ENCODE peak calls at places on chromosome 13, in eight cellular contexts. One of them, this sample, is unnamed.

GRCh38 chr13:108895220-108895704 is 265.9 kb downstream of the MYO16 start:
- DNase-seq in AG04449: peak; percentile 26
- DNase-seq in lower leg skin: no peak
- DNase-seq in CD8-positive, alpha-beta T cell: no peak
- DNase-seq in dorsolateral prefrontal cortex: no peak
- DNase-seq in mucosa of descending colon: no peak
- DNase-seq in right atrium auricular region: no peak
- DNase-seq in osteocyte: no peak
- DNase-seq in this sample: peak; percentile 88

GRCh38 chr13:48486362-48486761 is 46.5 kb downstream of the RCBTB2 start:
- DNase-seq in AG04449: no peak
- DNase-seq in lower leg skin: no peak
- DNase-seq in CD8-positive, alpha-beta T cell: no peak
- DNase-seq in dorsolateral prefrontal cortex: no peak
- DNase-seq in mucosa of descending colon: no peak
- DNase-seq in right atrium auricular region: no peak
- DNase-seq in osteocyte: no peak
- DNase-seq in this sample: no peak

GRCh38 chr13:110254151-110254679 is 52.7 kb downstream of the COL4A1 start:
- DNase-seq in AG04449: no peak
- DNase-seq in lower leg skin: peak; percentile 45
- DNase-seq in CD8-positive, alpha-beta T cell: no peak
- DNase-seq in dorsolateral prefrontal cortex: no peak
- DNase-seq in mucosa of descending colon: no peak
- DNase-seq in right atrium auricular region: peak; percentile 57
- DNase-seq in osteocyte: peak; percentile 46
- DNase-seq in this sample: no peak

GRCh38 chr13:24215732-24216131 is 55.2 kb downstream of the SPATA13 start:
- DNase-seq in AG04449: no peak
- DNase-seq in lower leg skin: no peak
- DNase-seq in CD8-positive, alpha-beta T cell: no peak
- DNase-seq in dorsolateral prefrontal cortex: peak; percentile 57
- DNase-seq in mucosa of descending colon: no peak
- DNase-seq in right atrium auricular region: peak; percentile 67
- DNase-seq in osteocyte: no peak
- DNase-seq in this sample: peak; percentile 37

GRCh38 chr13:97202761-97203160 is 19.4 kb upstream of the MBNL2 start:
- DNase-seq in AG04449: no peak
- DNase-seq in lower leg skin: no peak
- DNase-seq in CD8-positive, alpha-beta T cell: no peak
- DNase-seq in dorsolateral prefrontal cortex: no peak
- DNase-seq in mucosa of descending colon: no peak
- DNase-seq in right atrium auricular region: no peak
- DNase-seq in osteocyte: no peak
- DNase-seq in this sample: no peak

GRCh38 chr13:29771247-29771646 is 79.2 kb downstream of the UBL3 start:
- DNase-seq in AG04449: no peak
- DNase-seq in lower leg skin: no peak
- DNase-seq in CD8-positive, alpha-beta T cell: no peak
- DNase-seq in dorsolateral prefrontal cortex: no peak
- DNase-seq in mucosa of descending colon: no peak
- DNase-seq in right atrium auricular region: no peak
- DNase-seq in osteocyte: no peak
- DNase-seq in this sample: peak; percentile 70

GRCh38 chr13:62747629-62748028 is 1332.0 kb upstream of the PCDH20 start:
- DNase-seq in AG04449: no peak
- DNase-seq in lower leg skin: no peak
- DNase-seq in CD8-positive, alpha-beta T cell: no peak
- DNase-seq in dorsolateral prefrontal cortex: no peak
- DNase-seq in mucosa of descending colon: no peak
- DNase-seq in right atrium auricular region: no peak
- DNase-seq in osteocyte: no peak
- DNase-seq in this sample: peak; percentile 53

GRCh38 chr13:107295391-107296157 is 727.6 kb upstream of the ARGLU1 start:
- DNase-seq in AG04449: no peak
- DNase-seq in lower leg skin: no peak
- DNase-seq in CD8-positive, alpha-beta T cell: no peak
- DNase-seq in dorsolateral prefrontal cortex: no peak
- DNase-seq in mucosa of descending colon: no peak
- DNase-seq in right atrium auricular region: no peak
- DNase-seq in osteocyte: no peak
- DNase-seq in this sample: no peak

GRCh38 chr13:39565036-39565949 is 37.7 kb downstream of the LHFPL6 start:
- DNase-seq in AG04449: peak; percentile 88
- DNase-seq in lower leg skin: no peak
- DNase-seq in CD8-positive, alpha-beta T cell: no peak
- DNase-seq in dorsolateral prefrontal cortex: no peak
- DNase-seq in mucosa of descending colon: no peak
- DNase-seq in right atrium auricular region: no peak
- DNase-seq in osteocyte: no peak
- DNase-seq in this sample: peak; percentile 82

GRCh38 chr13:63208811-63209210 is 1793.2 kb upstream of the PCDH20 start:
- DNase-seq in AG04449: no peak
- DNase-seq in lower leg skin: no peak
- DNase-seq in CD8-positive, alpha-beta T cell: no peak
- DNase-seq in dorsolateral prefrontal cortex: no peak
- DNase-seq in mucosa of descending colon: no peak
- DNase-seq in right atrium auricular region: no peak
- DNase-seq in osteocyte: no peak
- DNase-seq in this sample: no peak

GRCh38 chr13:45751882-45752281 is 49.8 kb downstream of the CBY2 start:
- DNase-seq in AG04449: no peak
- DNase-seq in lower leg skin: no peak
- DNase-seq in CD8-positive, alpha-beta T cell: no peak
- DNase-seq in dorsolateral prefrontal cortex: no peak
- DNase-seq in mucosa of descending colon: no peak
- DNase-seq in right atrium auricular region: no peak
- DNase-seq in osteocyte: no peak
- DNase-seq in this sample: no peak

GRCh38 chr13:71968025-71968424 is 101.0 kb upstream of the DACH1 start:
- DNase-seq in AG04449: no peak
- DNase-seq in lower leg skin: no peak
- DNase-seq in CD8-positive, alpha-beta T cell: no peak
- DNase-seq in dorsolateral prefrontal cortex: no peak
- DNase-seq in mucosa of descending colon: no peak
- DNase-seq in right atrium auricular region: no peak
- DNase-seq in osteocyte: no peak
- DNase-seq in this sample: no peak

GRCh38 chr13:36685912-36686311 is 12.1 kb downstream of the SERTM1 start:
- DNase-seq in AG04449: no peak
- DNase-seq in lower leg skin: no peak
- DNase-seq in CD8-positive, alpha-beta T cell: no peak
- DNase-seq in dorsolateral prefrontal cortex: peak; percentile 47
- DNase-seq in mucosa of descending colon: no peak
- DNase-seq in right atrium auricular region: no peak
- DNase-seq in osteocyte: no peak
- DNase-seq in this sample: peak; percentile 13

GRCh38 chr13:58882556-58882955 is 1251.0 kb downstream of the PCDH17 start:
- DNase-seq in AG04449: no peak
- DNase-seq in lower leg skin: no peak
- DNase-seq in CD8-positive, alpha-beta T cell: no peak
- DNase-seq in dorsolateral prefrontal cortex: no peak
- DNase-seq in mucosa of descending colon: no peak
- DNase-seq in right atrium auricular region: no peak
- DNase-seq in osteocyte: no peak
- DNase-seq in this sample: no peak

GRCh38 chr13:79775830-79776229 is 294.9 kb downstream of the NDFIP2 start:
- DNase-seq in AG04449: no peak
- DNase-seq in lower leg skin: no peak
- DNase-seq in CD8-positive, alpha-beta T cell: no peak
- DNase-seq in dorsolateral prefrontal cortex: peak; percentile 68
- DNase-seq in mucosa of descending colon: no peak
- DNase-seq in right atrium auricular region: no peak
- DNase-seq in osteocyte: no peak
- DNase-seq in this sample: peak; percentile 73

GRCh38 chr13:21596722-21597121 is 7.2 kb downstream of the MICU2 start:
- DNase-seq in AG04449: no peak
- DNase-seq in lower leg skin: no peak
- DNase-seq in CD8-positive, alpha-beta T cell: no peak
- DNase-seq in dorsolateral prefrontal cortex: no peak
- DNase-seq in mucosa of descending colon: no peak
- DNase-seq in right atrium auricular region: no peak
- DNase-seq in osteocyte: no peak
- DNase-seq in this sample: no peak

GRCh38 chr13:90534617-90535340 is 812.7 kb upstream of the MIR17HG start:
- DNase-seq in AG04449: no peak
- DNase-seq in lower leg skin: no peak
- DNase-seq in CD8-positive, alpha-beta T cell: no peak
- DNase-seq in dorsolateral prefrontal cortex: no peak
- DNase-seq in mucosa of descending colon: no peak
- DNase-seq in right atrium auricular region: no peak
- DNase-seq in osteocyte: peak; percentile 68
- DNase-seq in this sample: no peak

GRCh38 chr13:103188688-103189326 is 122.6 kb upstream of the SLC10A2 start:
- DNase-seq in AG04449: no peak
- DNase-seq in lower leg skin: no peak
- DNase-seq in CD8-positive, alpha-beta T cell: no peak
- DNase-seq in dorsolateral prefrontal cortex: no peak
- DNase-seq in mucosa of descending colon: no peak
- DNase-seq in right atrium auricular region: no peak
- DNase-seq in osteocyte: no peak
- DNase-seq in this sample: peak; percentile 48
- TF ChIP-seq CTCF in AG04449: no peak
- TF ChIP-seq CTCF in lower leg skin: no peak
- TF ChIP-seq CTCF in CD8-positive, alpha-beta T cell: no peak
- TF ChIP-seq CTCF in dorsolateral prefrontal cortex: peak; percentile 57
- TF ChIP-seq CTCF in mucosa of descending colon: no peak
- TF ChIP-seq CTCF in right atrium auricular region: peak; percentile 36
- TF ChIP-seq CTCF in osteocyte: peak; percentile 75
- TF ChIP-seq CTCF in this sample: peak; percentile 72

DNA sequence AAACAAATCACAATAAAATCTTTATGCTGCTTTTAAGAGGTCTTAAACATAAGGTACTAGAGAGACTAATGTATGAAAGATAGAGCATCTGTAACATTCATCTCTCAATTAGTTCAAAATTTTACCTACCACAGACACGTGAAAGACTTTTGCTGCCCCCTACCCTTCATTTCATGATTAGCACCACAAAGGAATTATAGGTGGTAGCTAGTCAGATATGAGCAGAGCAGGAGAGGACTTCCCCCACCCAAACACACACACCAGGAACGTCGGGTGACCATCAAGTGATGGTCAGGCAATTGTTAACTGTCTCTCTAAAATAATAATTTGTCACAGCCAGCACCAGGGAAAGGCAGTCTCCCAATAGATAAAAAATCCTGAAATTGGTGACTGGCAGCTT is 1531.7 kb upstream of the SPRY2 start:
- DNase-seq in AG04449: no peak
- DNase-seq in lower leg skin: no peak
- DNase-seq in CD8-positive, alpha-beta T cell: no peak
- DNase-seq in dorsolateral prefrontal cortex: no peak
- DNase-seq in mucosa of descending colon: no peak
- DNase-seq in right atrium auricular region: no peak
- DNase-seq in osteocyte: no peak
- DNase-seq in this sample: peak; percentile 43
- TF ChIP-seq CTCF in AG04449: no peak
- TF ChIP-seq CTCF in lower leg skin: no peak
- TF ChIP-seq CTCF in CD8-positive, alpha-beta T cell: no peak
- TF ChIP-seq CTCF in dorsolateral prefrontal cortex: no peak
- TF ChIP-seq CTCF in mucosa of descending colon: no peak
- TF ChIP-seq CTCF in right atrium auricular region: no peak
- TF ChIP-seq CTCF in osteocyte: peak; percentile 38
- TF ChIP-seq CTCF in this sample: peak; percentile 59

GRCh38 chr13:33066329-33066728 is 50.1 kb downstream of the KL start:
- DNase-seq in AG04449: no peak
- DNase-seq in lower leg skin: no peak
- DNase-seq in CD8-positive, alpha-beta T cell: no peak
- DNase-seq in dorsolateral prefrontal cortex: no peak
- DNase-seq in mucosa of descending colon: no peak
- DNase-seq in right atrium auricular region: no peak
- DNase-seq in osteocyte: no peak
- DNase-seq in this sample: no peak

GRCh38 chr13:33072282-33072681 is 56.1 kb downstream of the KL start:
- DNase-seq in AG04449: no peak
- DNase-seq in lower leg skin: no peak
- DNase-seq in CD8-positive, alpha-beta T cell: no peak
- DNase-seq in dorsolateral prefrontal cortex: peak; percentile 49
- DNase-seq in mucosa of descending colon: no peak
- DNase-seq in right atrium auricular region: no peak
- DNase-seq in osteocyte: no peak
- DNase-seq in this sample: no peak

GRCh38 chr13:33070713-33071112 is 54.5 kb downstream of the KL start:
- DNase-seq in AG04449: no peak
- DNase-seq in lower leg skin: no peak
- DNase-seq in CD8-positive, alpha-beta T cell: no peak
- DNase-seq in dorsolateral prefrontal cortex: no peak
- DNase-seq in mucosa of descending colon: no peak
- DNase-seq in right atrium auricular region: no peak
- DNase-seq in osteocyte: no peak
- DNase-seq in this sample: peak; percentile 64

GRCh38 chr13:33072759-33073158 is 56.5 kb downstream of the KL start:
- DNase-seq in AG04449: no peak
- DNase-seq in lower leg skin: no peak
- DNase-seq in CD8-positive, alpha-beta T cell: no peak
- DNase-seq in dorsolateral prefrontal cortex: no peak
- DNase-seq in mucosa of descending colon: no peak
- DNase-seq in right atrium auricular region: no peak
- DNase-seq in osteocyte: no peak
- DNase-seq in this sample: no peak

DNA sequence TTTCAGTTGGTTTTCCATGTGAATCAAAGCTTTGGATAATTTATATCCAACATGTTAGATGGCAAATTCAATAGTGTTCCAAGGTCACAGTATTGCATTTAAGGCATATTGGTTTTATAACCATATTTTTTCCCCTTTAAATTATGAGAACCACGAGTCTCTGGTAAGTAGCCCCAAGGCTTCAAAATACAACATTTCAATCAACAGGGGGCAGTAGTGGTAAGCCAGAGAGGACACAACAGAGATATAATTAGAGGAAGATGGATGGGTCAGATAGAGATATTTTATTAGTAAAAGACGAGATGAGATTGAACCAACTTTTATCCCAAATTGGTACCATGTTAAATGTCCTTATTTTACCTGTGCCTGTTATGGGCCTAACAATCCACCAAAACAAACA is 53.1 kb downstream of the KL start:
- DNase-seq in AG04449: no peak
- DNase-seq in lower leg skin: no peak
- DNase-seq in CD8-positive, alpha-beta T cell: no peak
- DNase-seq in dorsolateral prefrontal cortex: no peak
- DNase-seq in mucosa of descending colon: no peak
- DNase-seq in right atrium auricular region: no peak
- DNase-seq in osteocyte: no peak
- DNase-seq in this sample: peak; percentile 26
- TF ChIP-seq CTCF in AG04449: no peak
- TF ChIP-seq CTCF in lower leg skin: no peak
- TF ChIP-seq CTCF in CD8-positive, alpha-beta T cell: no peak
- TF ChIP-seq CTCF in dorsolateral prefrontal cortex: no peak
- TF ChIP-seq CTCF in mucosa of descending colon: no peak
- TF ChIP-seq CTCF in right atrium auricular region: no peak
- TF ChIP-seq CTCF in osteocyte: peak; percentile 11
- TF ChIP-seq CTCF in this sample: peak; percentile 50

GRCh38 chr13:113838711-113839201 is 25.1 kb downstream of the GAS6 start:
- DNase-seq in AG04449: no peak
- DNase-seq in lower leg skin: no peak
- DNase-seq in CD8-positive, alpha-beta T cell: no peak
- DNase-seq in dorsolateral prefrontal cortex: no peak
- DNase-seq in mucosa of descending colon: peak; percentile 54
- DNase-seq in right atrium auricular region: no peak
- DNase-seq in osteocyte: no peak
- DNase-seq in this sample: no peak
- TF ChIP-seq CTCF in AG04449: no peak
- TF ChIP-seq CTCF in lower leg skin: no peak
- TF ChIP-seq CTCF in CD8-positive, alpha-beta T cell: no peak
- TF ChIP-seq CTCF in dorsolateral prefrontal cortex: no peak
- TF ChIP-seq CTCF in mucosa of descending colon: no peak
- TF ChIP-seq CTCF in right atrium auricular region: no peak
- TF ChIP-seq CTCF in osteocyte: no peak
- TF ChIP-seq CTCF in this sample: no peak

GRCh38 chr13:101155920-101156319 is 260.4 kb downstream of the NALCN start:
- DNase-seq in AG04449: no peak
- DNase-seq in lower leg skin: no peak
- DNase-seq in CD8-positive, alpha-beta T cell: no peak
- DNase-seq in dorsolateral prefrontal cortex: no peak
- DNase-seq in mucosa of descending colon: no peak
- DNase-seq in right atrium auricular region: no peak
- DNase-seq in osteocyte: no peak
- DNase-seq in this sample: peak; percentile 11
- TF ChIP-seq CTCF in AG04449: no peak
- TF ChIP-seq CTCF in lower leg skin: no peak
- TF ChIP-seq CTCF in CD8-positive, alpha-beta T cell: peak; percentile 37
- TF ChIP-seq CTCF in dorsolateral prefrontal cortex: peak; percentile 16
- TF ChIP-seq CTCF in mucosa of descending colon: no peak
- TF ChIP-seq CTCF in right atrium auricular region: no peak
- TF ChIP-seq CTCF in osteocyte: peak; percentile 48
- TF ChIP-seq CTCF in this sample: peak; percentile 72